ENCODE peak calls at places on chromosomes 6 and 20, in four cellular contexts. T, C, Y and F are unnamed samples.

GRCh38 chr6:105484238-105485161 is 81.6 kb upstream of the PREP start:
- DNase-seq in T (no peak), C (no peak), Y (no peak), F (no peak)

GRCh38 chr6:163999475-164000125 is 585.1 kb downstream of the QKI start:
- DNase-seq in T (no peak), C (no peak), Y (no peak), F (no peak)

GRCh38 chr6:161301338-161301737 is 27.5 kb upstream of the AGPAT4 start:
- DNase-seq in T (no peak), C (no peak), Y (peak; percentile 43), F (no peak)

GRCh38 chr6:90195094-90195793 is 101.4 kb downstream of the BACH2 start:
- DNase-seq in T (no peak), C (no peak), Y (no peak), F (no peak)

GRCh38 chr6:100664274-100665040 is 199.7 kb upstream of the SIM1 start:
- DNase-seq in T (no peak), C (no peak), Y (no peak), F (no peak)

GRCh38 chr6:118843685-118844390 is 50.1 kb upstream of the ASF1A start:
- DNase-seq in T (no peak), C (no peak), Y (no peak), F (no peak)

GRCh38 chr6:10522929-10523573 is 1.9 kb downstream of the GCNT2 start:
- DNase-seq in T (no peak), C (no peak), Y (no peak), F (no peak)

GRCh38 chr6:105898286-105898685 is 187.8 kb upstream of the PRDM1 start:
- DNase-seq in T (no peak), C (no peak), Y (no peak), F (no peak)

GRCh38 chr6:148425443-148425842 is 82.8 kb downstream of the SASH1 start:
- DNase-seq in T (no peak), C (no peak), Y (no peak), F (no peak)

GRCh38 chr6:148423133-148423532 is 80.5 kb downstream of the SASH1 start:
- DNase-seq in T (no peak), C (no peak), Y (no peak), F (no peak)

GRCh38 chr6:148426317-148426977 is 83.8 kb downstream of the SASH1 start:
- DNase-seq in T (no peak), C (no peak), Y (no peak), F (no peak)

GRCh38 chr6:148422085-148422484 is 79.4 kb downstream of the SASH1 start:
- DNase-seq in T (no peak), C (no peak), Y (no peak), F (no peak)

DNA sequence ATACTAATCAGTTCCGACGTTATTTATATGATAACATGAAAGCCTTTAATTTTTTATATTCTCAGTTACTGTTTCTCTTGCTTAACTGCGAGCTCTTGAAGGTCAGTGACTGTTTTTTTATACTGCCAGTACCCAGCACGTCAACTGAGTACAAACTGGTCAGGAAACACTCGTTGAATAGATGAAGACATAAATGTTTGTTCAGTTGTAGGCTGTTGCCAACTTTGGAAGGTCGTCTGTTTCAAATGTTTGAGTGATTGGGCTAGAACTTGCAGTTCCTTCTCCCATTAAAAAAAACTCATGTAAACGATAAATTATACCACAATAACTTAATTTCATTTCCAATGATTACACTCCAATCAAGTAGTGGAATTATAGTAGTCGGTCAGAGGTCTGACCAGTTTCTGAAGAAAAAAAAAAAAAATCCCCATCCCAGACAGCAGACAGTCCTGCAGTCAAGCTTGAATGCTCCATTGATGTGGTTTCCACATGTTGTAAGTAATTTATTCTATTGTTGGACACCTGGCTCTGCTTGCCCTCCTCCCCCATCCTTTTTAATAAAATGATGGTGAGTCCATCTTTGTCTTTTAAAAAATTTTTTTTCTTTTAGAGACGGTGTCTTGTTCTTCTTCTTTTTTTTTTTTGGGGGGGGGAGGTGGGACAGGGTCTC is 81.1 kb downstream of the SASH1 start:
- DNase-seq in T (no peak), C (no peak), Y (no peak), F (no peak)
- H3K4me1 ChIP-seq in T (no peaks in the 10 kb centered on the region), C (peaks cover 27% of the 10 kb centered on the region), Y (peaks cover 11% of the 10 kb centered on the region), F (peaks cover 4% of the 10 kb centered on the region)

GRCh38 chr6:138405816-138406403 is 1.9 kb downstream of the HEBP2 start:
- DNase-seq in T (no peak), C (no peak), Y (no peak), F (no peak)

GRCh38 chr6:138403801-138404665 is at the start of gene HEBP2:
- DNase-seq in T (peak; percentile 91), C (peak; percentile 99), Y (peak; percentile 97), F (peak; percentile 97)

GRCh38 chr6:138403324-138403800 is 661 bp upstream of the HEBP2 start:
- DNase-seq in T (no peak), C (peak; percentile 89), Y (peak; percentile 39), F (peak; percentile 76)

GRCh38 chr6:138406443-138406842 is 2.4 kb downstream of the HEBP2 start:
- DNase-seq in T (no peak), C (no peak), Y (no peak), F (no peak)

DNA sequence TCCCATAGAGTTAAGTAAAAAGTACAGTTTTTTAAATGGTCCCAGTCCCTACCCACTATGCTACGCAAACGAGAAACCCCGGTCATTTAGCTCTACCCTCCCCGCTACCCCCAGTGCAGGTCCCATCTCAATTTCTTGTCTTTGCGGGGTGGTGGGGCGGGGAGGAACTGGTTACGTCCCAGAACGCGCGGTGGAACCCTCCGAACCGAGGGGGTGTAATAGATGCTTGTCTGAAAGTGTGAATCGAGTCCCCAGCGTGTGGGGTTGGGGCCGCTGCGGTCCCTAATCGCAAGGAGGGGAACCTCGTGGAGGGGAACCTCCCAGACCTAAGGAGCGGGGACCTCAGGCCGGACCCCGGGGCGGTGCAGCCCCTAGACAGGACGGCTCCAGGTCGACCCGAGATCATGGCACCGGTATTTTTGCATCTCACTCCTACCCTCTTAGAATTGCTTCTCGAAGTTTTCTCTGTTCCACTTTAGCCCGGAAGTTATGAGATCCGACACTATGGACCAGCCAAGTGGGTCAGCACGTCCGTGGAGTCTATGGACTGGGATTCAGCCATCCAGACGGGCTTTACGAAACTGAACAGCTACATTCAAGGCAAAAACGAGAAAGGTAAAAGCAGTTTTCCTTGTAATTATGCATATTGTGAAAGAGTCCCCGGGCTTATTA is 779 bp downstream of the HEBP2 start:
- DNase-seq in T (no peak), C (peak; percentile 84), Y (no peak), F (no peak)
- H3K4me1 ChIP-seq in T (peaks cover 9% of the 10 kb centered on the region), C (peaks cover 23% of the 10 kb centered on the region), Y (no peaks in the 10 kb centered on the region), F (peaks cover 24% of the 10 kb centered on the region)

DNA sequence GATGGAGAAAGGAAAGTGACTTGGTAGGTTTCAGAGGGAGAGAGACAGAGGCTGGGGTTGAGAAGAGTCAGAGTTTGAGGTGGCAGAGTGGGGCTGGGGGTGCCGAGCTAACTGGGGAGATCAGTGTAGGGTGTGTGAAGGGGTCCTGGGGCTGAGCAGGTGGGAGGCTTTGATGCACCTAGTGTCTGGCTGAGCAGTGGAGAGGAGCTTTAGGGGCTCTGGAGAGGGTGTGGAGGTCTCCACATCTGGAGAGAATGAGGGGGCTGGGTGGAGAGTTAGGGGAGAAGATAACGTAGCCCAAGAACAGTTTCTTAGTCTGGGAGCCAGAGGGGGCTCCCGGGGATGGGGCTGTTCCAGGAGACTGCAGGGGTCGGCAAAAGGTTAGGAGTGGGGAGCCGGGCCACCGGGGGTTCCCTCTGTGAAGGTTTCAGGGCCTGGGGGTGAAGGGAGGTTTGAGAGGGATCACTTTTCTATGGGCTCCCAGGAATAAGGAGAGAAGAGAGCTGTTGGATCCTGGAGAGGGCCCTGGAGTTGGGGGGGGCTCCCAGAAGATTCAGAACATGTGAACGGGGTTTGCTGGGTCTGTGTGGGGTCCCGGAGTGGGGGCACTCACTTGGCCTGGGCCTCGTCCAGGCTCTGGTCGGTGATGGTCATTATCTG is 790 bp downstream of the PBX2 start:
- DNase-seq in T (no peak), C (no peak), Y (no peak), F (peak; percentile 61)
- H3K4me1 ChIP-seq in T (peaks cover 41% of the 10 kb centered on the region), C (peaks cover 88% of the 10 kb centered on the region), Y (no peaks in the 10 kb centered on the region), F (peaks cover 75% of the 10 kb centered on the region)

GRCh38 chr20:62494980-62495797 is 19.4 kb upstream of the GATA5 start:
- DNase-seq in T (no peak), C (no peak), Y (no peak), F (no peak)

GRCh38 chr20:62493886-62494285 is 18.1 kb upstream of the GATA5 start:
- DNase-seq in T (no peak), C (no peak), Y (no peak), F (no peak)

GRCh38 chr20:62493253-62493885 is 17.6 kb upstream of the GATA5 start:
- DNase-seq in T (no peak), C (no peak), Y (no peak), F (no peak)

GRCh38 chr20:62494537-62494936 is 18.7 kb upstream of the GATA5 start:
- DNase-seq in T (no peak), C (no peak), Y (no peak), F (no peak)

DNA sequence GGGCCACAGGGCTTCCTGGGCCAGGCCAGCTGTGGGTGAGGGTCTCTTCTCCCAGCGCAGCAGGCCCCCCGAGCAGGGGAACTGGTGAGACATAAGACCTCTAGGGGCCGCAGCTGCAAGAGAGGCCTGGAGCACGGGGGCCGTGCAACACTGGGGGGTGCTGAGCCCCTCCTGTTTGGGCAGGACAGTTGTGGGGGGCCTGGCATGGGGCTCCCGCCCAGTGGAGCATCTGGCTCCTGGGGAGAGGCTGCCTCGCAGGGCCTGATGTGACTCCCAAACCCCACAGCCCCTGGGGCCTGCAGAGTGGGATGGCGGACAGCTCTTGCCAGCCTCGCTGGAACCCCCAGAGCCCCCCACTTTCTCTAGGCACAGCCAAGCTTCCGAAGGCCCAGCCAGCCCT is 16.9 kb upstream of the GATA5 start:
- DNase-seq in T (no peak), C (no peak), Y (no peak), F (no peak)
- H3K4me1 ChIP-seq in T (no peaks in the 10 kb centered on the region), C (no peaks in the 10 kb centered on the region), Y (no peaks in the 10 kb centered on the region), F (peaks cover 19% of the 10 kb centered on the region)

DNA sequence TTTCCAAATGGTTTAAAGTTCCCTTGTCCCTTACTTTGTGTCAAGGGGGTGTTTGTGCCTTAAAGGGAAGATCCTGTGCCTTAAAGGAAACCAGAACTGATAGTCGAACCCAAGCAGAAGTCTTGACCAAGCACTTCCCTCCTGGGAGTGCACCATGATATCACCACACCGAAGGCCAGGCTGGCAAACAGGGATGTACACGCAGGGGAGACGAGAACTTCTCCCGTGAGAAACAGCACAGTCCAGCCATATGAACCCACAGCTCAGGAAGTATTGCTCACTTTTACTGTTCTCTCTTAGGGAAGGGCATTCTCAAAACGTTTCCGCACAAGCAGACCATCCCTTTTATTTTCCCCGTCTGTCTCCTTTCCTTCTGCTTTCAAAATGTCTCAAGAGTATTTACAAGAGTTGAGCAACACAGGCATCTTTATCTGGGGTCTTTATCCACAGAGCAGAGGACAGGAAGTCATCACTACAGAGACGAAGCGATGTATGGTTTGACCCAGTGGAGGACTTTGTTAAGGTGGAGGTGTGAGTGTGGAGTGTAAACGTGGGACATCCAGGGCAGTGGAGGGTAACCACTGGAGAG is 12.8 kb upstream of the SERPINB1 start:
- DNase-seq in T (no peak), C (no peak), Y (no peak), F (no peak)
- H3K4me1 ChIP-seq in T (peaks cover 68% of the 10 kb centered on the region), C (peaks cover 87% of the 10 kb centered on the region), Y (peaks cover 13% of the 10 kb centered on the region), F (peaks cover 28% of the 10 kb centered on the region)

GRCh38 chr20:63834545-63834880 is 3.4 kb upstream of the ZBTB46 start:
- DNase-seq in T (no peak), C (no peak), Y (no peak), F (no peak)
- H3K4me1 ChIP-seq in T (peaks cover 42% of the 10 kb centered on the region), C (peaks cover 40% of the 10 kb centered on the region), Y (no peaks in the 10 kb centered on the region), F (peaks cover 44% of the 10 kb centered on the region)

GRCh38 chr6:43635387-43636311 is at the start of gene MAD2L1BP:
- DNase-seq in T (peak; percentile 85), C (peak; percentile 96), Y (peak; percentile 82), F (peak; percentile 89)

GRCh38 chr6:43636312-43636667 is 650 bp downstream of the MAD2L1BP start:
- DNase-seq in T (no peak), C (no peak), Y (no peak), F (no peak)

GRCh38 chr6:43630980-43631619 is 2.0 kb upstream of the GTPBP2 start:
- DNase-seq in T (no peak), C (no peak), Y (no peak), F (no peak)

GRCh38 chr6:43629505-43630300 is 639 bp upstream of the GTPBP2 start:
- DNase-seq in T (peak; percentile 96), C (peak; percentile 95), Y (peak; percentile 97), F (peak; percentile 97)

GRCh38 chr6:43634702-43635303 is 837 bp upstream of the MAD2L1BP start:
- DNase-seq in T (no peak), C (no peak), Y (no peak), F (no peak)
- H3K4me1 ChIP-seq in T (peaks cover 18% of the 10 kb centered on the region), C (peaks cover 58% of the 10 kb centered on the region), Y (peaks cover 11% of the 10 kb centered on the region), F (peaks cover 45% of the 10 kb centered on the region)